ENCODE peak calls at places on chromosomes 6 and 20, in five cellular contexts. L is PC-3, V is EH, M is HT1080, D is RWPE1. P is an unnamed sample.

GRCh38 chr6:137657351-137657911 is 163.2 kb upstream of the OLIG3 start:
- DNase-seq in D (no peak), M (peak), V (no peak), L (no peak), P (no peak)

GRCh38 chr6:145802141-145802540 is 12.5 kb downstream of the FBXO30 start:
- DNase-seq in V (no peak), M (no peak), L (no peak), D (no peak), P (no peak)

GRCh38 chr6:144150673-144151009 is 324 bp downstream of the STX11 start:
- DNase-seq in M (peak), D (peak), L (peak), V (peak), P (no peak)

GRCh38 chr20:62684986-62685385 is 23.6 kb upstream of the NTSR1 start:
- DNase-seq in V (no peak), M (no peak), L (no peak), D (no peak), P (no peak)

GRCh38 chr6:69578366-69578890 is 218.4 kb downstream of the LMBRD1 start:
- DNase-seq in V (peak), M (no peak), L (no peak), D (no peak), P (no peak)

GRCh38 chr6:113818528-113818927 is 38.6 kb upstream of the MARCKS start:
- DNase-seq in V (peak), D (no peak), L (no peak), M (no peak), P (no peak)

GRCh38 chr6:152273002-152273401 is 364.2 kb downstream of the SYNE1 start:
- DNase-seq in M (no peak), D (no peak), L (peak), V (peak), P (no peak)

GRCh38 chr6:169719117-169719516 is 5.2 kb downstream of the PHF10 start:
- DNase-seq in V (no peak), L (no peak), M (peak), D (no peak), P (no peak)

GRCh38 chr20:58389324-58389967 is 417 bp downstream of the VAPB start:
- DNase-seq in V (peak), D (peak), L (peak), M (peak), P (no peak)

GRCh38 chr6:53179961-53180651 is 31.5 kb upstream of the GCM1 start:
- DNase-seq in M (peak), L (no peak), D (peak), V (peak), P (peak)

GRCh38 chr6:44332585-44332984 is 9.9 kb upstream of the SPATS1 start:
- DNase-seq in M (peak), D (no peak), L (no peak), V (peak), P (no peak)

GRCh38 chr6:140537834-140538680 is 1163.6 kb upstream of the CITED2 start:
- DNase-seq in D (peak), M (peak), L (peak), V (peak), P (no peak)

GRCh38 chr6:24223131-24223715 is 97.2 kb downstream of the NRSN1 start:
- DNase-seq in L (no peak), M (no peak), D (no peak), V (no peak), P (no peak)

GRCh38 chr20:4904127-4904860 is 97.0 kb downstream of the SLC23A2 start:
- DNase-seq in V (no peak), L (peak), D (no peak), M (no peak), P (no peak)

GRCh38 chr6:54860739-54861138 is 14.2 kb downstream of the FAM83B start:
- DNase-seq in M (peak), V (peak), D (no peak), L (peak), P (no peak)

GRCh38 chr6:11143394-11144371 is 32.2 kb upstream of the ERVFRD-1 start:
- DNase-seq in M (peak), D (peak), L (peak), V (peak), P (peak)

GRCh38 chr6:44800171-44800671 is 412.7 kb downstream of the CDC5L start:
- DNase-seq in L (peak), M (peak), D (no peak), V (peak), P (no peak)

GRCh38 chr20:19814241-19814640 is 56.2 kb downstream of the RIN2 start:
- DNase-seq in V (no peak), L (no peak), M (no peak), D (no peak), P (no peak)

GRCh38 chr6:80022803-80023202 is 18.4 kb downstream of the TTK start:
- DNase-seq in D (no peak), V (peak), M (peak), L (no peak), P (no peak)

GRCh38 chr6:36897629-36898028 is 11.9 kb downstream of the C6orf89 start:
- DNase-seq in L (peak), M (no peak), D (no peak), V (no peak), P (no peak)

GRCh38 chr20:38894091-38894847 is 31.9 kb upstream of the FAM83D start:
- DNase-seq in L (no peak), M (no peak), D (no peak), V (peak), P (peak)

GRCh38 chr20:57061058-57061900 is 205.2 kb downstream of the BMP7 start:
- DNase-seq in D (peak), V (peak), L (peak), M (peak), P (no peak)

GRCh38 chr6:31049518-31049917 is 39.2 kb downstream of the MUC22 start:
- DNase-seq in D (no peak), V (peak), M (peak), L (no peak), P (no peak)

GRCh38 chr6:118606858-118607257 is 44.5 kb downstream of the CEP85L start:
- DNase-seq in D (no peak), M (no peak), L (no peak), V (no peak), P (no peak)

GRCh38 chr6:35317483-35318199 is 20.0 kb downstream of the DEF6 start:
- DNase-seq in M (no peak), V (no peak), D (no peak), L (peak), P (no peak)

GRCh38 chr20:45163071-45163803 is 11.5 kb upstream of the PI3 start:
- DNase-seq in L (no peak), V (no peak), M (no peak), D (no peak), P (no peak)

GRCh38 chr20:8860011-8860495 is 208.8 kb upstream of the PLCB4 start:
- DNase-seq in L (peak), V (peak), D (peak), M (peak), P (no peak)

GRCh38 chr20:31497838-31498540 is 16.3 kb upstream of the HM13 start:
- DNase-seq in D (no peak), V (peak), L (no peak), M (no peak), P (peak)

GRCh38 chr20:44422083-44422482 is 53.6 kb upstream of the TTPAL start:
- DNase-seq in L (peak), V (peak), M (peak), D (peak), P (no peak)

GRCh38 chr20:57787151-57787968 is 77.5 kb upstream of the PMEPA1 start:
- DNase-seq in M (no peak), D (no peak), L (no peak), V (no peak), P (no peak)

GRCh38 chr6:97813881-97814280 is 530.9 kb upstream of the MMS22L start:
- DNase-seq in L (no peak), M (no peak), D (no peak), V (no peak), P (no peak)

P was measured in heart left ventricle.